ENCODE peak calls at places on chromosomes 6 and 20, in five cellular contexts. One of them, this sample, is unnamed.

GRCh38 chr6:91031581-91031980 is 444.7 kb upstream of the MAP3K7 start:
- DNase-seq in trophoblast cell: peak
- DNase-seq in PC-9: peak
- DNase-seq in HCT116: no peak
- DNase-seq in mesendoderm: peak
- DNase-seq in this sample: no peak

GRCh38 chr6:24918641-24919403 is 16.9 kb downstream of the RIPOR2 start:
- DNase-seq in trophoblast cell: no peak
- DNase-seq in PC-9: no peak
- DNase-seq in HCT116: no peak
- DNase-seq in mesendoderm: peak
- DNase-seq in this sample: peak

GRCh38 chr20:35773154-35773751 is 1.4 kb downstream of the PHF20 start:
- DNase-seq in trophoblast cell: peak
- DNase-seq in HCT116: no peak
- DNase-seq in PC-9: peak
- DNase-seq in mesendoderm: peak
- DNase-seq in this sample: peak

GRCh38 chr6:44700422-44700821 is 312.9 kb downstream of the CDC5L start:
- DNase-seq in HCT116: no peak
- DNase-seq in trophoblast cell: no peak
- DNase-seq in PC-9: no peak
- DNase-seq in mesendoderm: no peak
- DNase-seq in this sample: no peak

GRCh38 chr20:18272451-18272850 is 15.9 kb upstream of the ZNF133 start:
- DNase-seq in HCT116: no peak
- DNase-seq in trophoblast cell: peak
- DNase-seq in PC-9: no peak
- DNase-seq in mesendoderm: peak
- DNase-seq in this sample: no peak

GRCh38 chr6:41503841-41504525 is 42.2 kb upstream of the FOXP4 start:
- DNase-seq in HCT116: no peak
- DNase-seq in PC-9: peak
- DNase-seq in mesendoderm: peak
- DNase-seq in trophoblast cell: no peak
- DNase-seq in this sample: no peak

GRCh38 chr6:3337521-3338350 is 79.0 kb downstream of the PSMG4 start:
- DNase-seq in PC-9: peak
- DNase-seq in HCT116: no peak
- DNase-seq in trophoblast cell: peak
- DNase-seq in mesendoderm: peak
- DNase-seq in this sample: no peak

GRCh38 chr6:7785243-7785941 is 59.5 kb downstream of the BMP6 start:
- DNase-seq in HCT116: no peak
- DNase-seq in mesendoderm: no peak
- DNase-seq in PC-9: no peak
- DNase-seq in trophoblast cell: no peak
- DNase-seq in this sample: no peak

GRCh38 chr6:163164175-163164900 is 250.2 kb upstream of the QKI start:
- DNase-seq in HCT116: no peak
- DNase-seq in mesendoderm: no peak
- DNase-seq in PC-9: no peak
- DNase-seq in trophoblast cell: peak
- DNase-seq in this sample: no peak

GRCh38 chr6:105272783-105273182 is 93.0 kb upstream of the POPDC3 start:
- DNase-seq in mesendoderm: peak
- DNase-seq in trophoblast cell: peak
- DNase-seq in HCT116: no peak
- DNase-seq in PC-9: peak
- DNase-seq in this sample: no peak

GRCh38 chr6:7135755-7136154 is 28.0 kb downstream of the RREB1 start:
- DNase-seq in PC-9: no peak
- DNase-seq in HCT116: no peak
- DNase-seq in mesendoderm: no peak
- DNase-seq in trophoblast cell: no peak
- DNase-seq in this sample: no peak

GRCh38 chr6:44133003-44133931 is 5.9 kb downstream of the TMEM63B start:
- DNase-seq in mesendoderm: peak
- DNase-seq in HCT116: peak
- DNase-seq in PC-9: peak
- DNase-seq in trophoblast cell: no peak
- DNase-seq in this sample: no peak

GRCh38 chr6:155265843-155266535 is 2.2 kb downstream of the CLDN20 start:
- DNase-seq in trophoblast cell: no peak
- DNase-seq in HCT116: no peak
- DNase-seq in PC-9: no peak
- DNase-seq in mesendoderm: peak
- DNase-seq in this sample: no peak

GRCh38 chr6:155262655-155263054 is 1.2 kb upstream of the CLDN20 start:
- DNase-seq in mesendoderm: no peak
- DNase-seq in PC-9: no peak
- DNase-seq in HCT116: no peak
- DNase-seq in trophoblast cell: no peak
- DNase-seq in this sample: no peak

GRCh38 chr6:155267411-155267810 is 3.6 kb downstream of the CLDN20 start:
- DNase-seq in trophoblast cell: no peak
- DNase-seq in HCT116: no peak
- DNase-seq in PC-9: no peak
- DNase-seq in mesendoderm: peak
- DNase-seq in this sample: no peak

GRCh38 chr6:155263373-155264063 is at the start of gene CLDN20:
- DNase-seq in HCT116: no peak
- DNase-seq in PC-9: no peak
- DNase-seq in mesendoderm: no peak
- DNase-seq in trophoblast cell: no peak
- DNase-seq in this sample: no peak

DNA sequence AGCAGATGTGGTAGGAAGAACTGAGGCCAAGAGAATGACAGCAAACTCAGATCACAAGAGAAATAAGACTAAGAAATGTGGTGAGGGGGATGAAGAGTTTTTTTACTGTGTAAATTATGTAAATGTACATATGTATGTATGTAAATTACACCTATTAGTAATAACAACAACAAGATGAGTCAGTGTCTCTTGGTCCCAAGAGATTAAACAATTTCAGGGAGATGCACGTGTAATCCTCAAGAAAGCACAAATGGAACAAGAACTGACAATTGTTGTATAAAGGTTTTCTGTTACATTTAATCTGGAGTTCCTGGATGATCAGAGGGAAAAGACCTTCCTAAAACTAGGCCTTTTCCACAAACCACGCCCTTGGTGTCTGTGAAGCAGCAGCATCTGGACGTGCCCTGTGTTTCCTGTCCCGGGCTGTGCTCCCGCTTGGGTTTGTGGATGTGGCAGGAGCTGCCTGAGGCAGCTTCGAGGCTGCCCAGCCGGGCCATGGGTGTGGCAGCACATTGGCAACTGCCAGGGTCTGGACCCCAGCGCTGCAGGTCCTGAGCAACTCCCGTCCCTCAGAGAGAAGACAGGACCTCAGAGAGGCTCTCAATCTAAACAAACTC is 999 bp downstream of the CLDN20 start:
- DNase-seq in trophoblast cell: no peak
- DNase-seq in mesendoderm: no peak
- DNase-seq in HCT116: no peak
- DNase-seq in PC-9: no peak
- DNase-seq in this sample: no peak
- H3K4me2 ChIP-seq in trophoblast cell: no peak
- H3K4me2 ChIP-seq in mesendoderm: no peak
- H3K4me2 ChIP-seq in HCT116: no peak
- H3K4me2 ChIP-seq in PC-9: no peak
- H3K4me2 ChIP-seq in this sample: no peak

GRCh38 chr20:53896647-53897046 is 173.7 kb downstream of the BCAS1 start:
- DNase-seq in PC-9: no peak
- DNase-seq in trophoblast cell: no peak
- DNase-seq in HCT116: no peak
- DNase-seq in mesendoderm: no peak
- DNase-seq in this sample: no peak

GRCh38 chr20:53897884-53898557 is 172.4 kb downstream of the BCAS1 start:
- DNase-seq in trophoblast cell: no peak
- DNase-seq in mesendoderm: peak
- DNase-seq in PC-9: no peak
- DNase-seq in HCT116: no peak
- DNase-seq in this sample: no peak

GRCh38 chr20:53899351-53900167 is 170.8 kb downstream of the BCAS1 start:
- DNase-seq in PC-9: peak
- DNase-seq in mesendoderm: no peak
- DNase-seq in trophoblast cell: no peak
- DNase-seq in HCT116: no peak
- DNase-seq in this sample: peak

GRCh38 chr20:53900380-53900999 is 169.9 kb downstream of the BCAS1 start:
- DNase-seq in PC-9: no peak
- DNase-seq in HCT116: no peak
- DNase-seq in mesendoderm: no peak
- DNase-seq in trophoblast cell: peak
- DNase-seq in this sample: no peak

GRCh38 chr20:53898558-53898931 is 171.8 kb downstream of the BCAS1 start:
- DNase-seq in trophoblast cell: no peak
- DNase-seq in mesendoderm: no peak
- DNase-seq in PC-9: no peak
- DNase-seq in HCT116: no peak
- DNase-seq in this sample: no peak
- H3K4me2 ChIP-seq in trophoblast cell: no peak
- H3K4me2 ChIP-seq in mesendoderm: no peak
- H3K4me2 ChIP-seq in PC-9: no peak
- H3K4me2 ChIP-seq in HCT116: no peak
- H3K4me2 ChIP-seq in this sample: peak

DNA sequence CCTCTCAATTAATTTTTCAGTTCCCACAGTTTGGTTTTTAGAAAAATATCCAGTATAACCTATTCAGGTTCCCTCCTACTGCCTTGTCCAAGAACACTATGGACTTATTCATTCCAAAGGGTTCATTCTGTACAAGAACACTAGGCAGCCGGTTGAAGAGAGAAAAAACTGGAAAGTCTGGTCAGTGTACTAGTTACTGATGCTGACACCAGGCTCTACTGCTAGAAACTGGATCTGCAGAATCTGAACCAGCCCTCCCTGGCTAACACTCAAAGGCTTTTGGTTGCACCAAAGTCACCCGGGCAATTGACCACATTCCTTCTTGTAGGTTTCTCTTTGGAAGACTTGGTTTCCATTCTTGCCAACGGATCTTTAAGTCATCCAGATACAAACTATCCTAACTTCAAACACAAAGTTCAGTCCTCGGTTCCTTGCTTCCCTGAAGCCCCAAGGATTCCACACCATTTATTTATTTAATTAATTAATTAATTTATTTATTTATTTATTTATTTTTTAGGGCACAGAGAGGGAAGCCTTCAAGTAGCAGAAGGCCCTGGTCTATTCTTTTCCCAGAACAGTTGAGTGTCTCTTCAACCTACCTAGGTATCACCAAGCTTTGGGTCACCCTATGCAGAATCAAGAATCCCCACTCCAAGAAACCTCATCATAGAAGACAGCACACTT is 268.1 kb downstream of the ADGB start:
- DNase-seq in PC-9: no peak
- DNase-seq in HCT116: no peak
- DNase-seq in trophoblast cell: peak
- DNase-seq in mesendoderm: no peak
- DNase-seq in this sample: no peak
- H3K4me2 ChIP-seq in PC-9: no peak
- H3K4me2 ChIP-seq in HCT116: no peak
- H3K4me2 ChIP-seq in trophoblast cell: no peak
- H3K4me2 ChIP-seq in mesendoderm: no peak
- H3K4me2 ChIP-seq in this sample: no peak

GRCh38 chr6:107988570-107988969 is 30.6 kb upstream of the SEC63 start:
- DNase-seq in trophoblast cell: peak
- DNase-seq in PC-9: no peak
- DNase-seq in mesendoderm: peak
- DNase-seq in HCT116: no peak
- DNase-seq in this sample: no peak
- H3K4me2 ChIP-seq in trophoblast cell: no peak
- H3K4me2 ChIP-seq in PC-9: no peak
- H3K4me2 ChIP-seq in mesendoderm: no peak
- H3K4me2 ChIP-seq in HCT116: no peak
- H3K4me2 ChIP-seq in this sample: no peak

This sample was measured in OCI-LY7.